ENCODE peak calls at places on chromosomes 16 and 17, in five cellular contexts. One of them, this sample, is unnamed.

GRCh38 chr17:66966529-66967418 is 2.3 kb downstream of the CACNG4 start:
- DNase-seq in HCT116: no peak
- DNase-seq in body of pancreas: no peak
- DNase-seq in uterus: no peak
- DNase-seq in ovary: no peak
- DNase-seq in this sample: no peak

GRCh38 chr17:69528035-69528434 is 113.5 kb downstream of the MAP2K6 start:
- DNase-seq in ovary: no peak
- DNase-seq in body of pancreas: no peak
- DNase-seq in HCT116: no peak
- DNase-seq in uterus: no peak
- DNase-seq in this sample: no peak

GRCh38 chr16:47413041-47413440 is 47.8 kb downstream of the ITFG1 start:
- DNase-seq in uterus: no peak
- DNase-seq in body of pancreas: no peak
- DNase-seq in ovary: no peak
- DNase-seq in HCT116: no peak
- DNase-seq in this sample: no peak

GRCh38 chr17:19417611-19418010 is 6.6 kb downstream of the RNF112 start:
- DNase-seq in uterus: no peak
- DNase-seq in body of pancreas: no peak
- DNase-seq in ovary: no peak
- DNase-seq in HCT116: no peak
- DNase-seq in this sample: no peak

GRCh38 chr17:17258998-17259397 is 22.0 kb upstream of the FLCN start:
- DNase-seq in ovary: no peak
- DNase-seq in body of pancreas: no peak
- DNase-seq in uterus: no peak
- DNase-seq in HCT116: no peak
- DNase-seq in this sample: no peak

GRCh38 chr16:89297870-89298545 is 80.5 kb downstream of the ZNF778 start:
- DNase-seq in uterus: no peak
- DNase-seq in body of pancreas: no peak
- DNase-seq in ovary: no peak
- DNase-seq in HCT116: no peak
- DNase-seq in this sample: no peak

GRCh38 chr17:37162800-37163199 is 213.0 kb upstream of the C17orf78 start:
- DNase-seq in HCT116: no peak
- DNase-seq in ovary: no peak
- DNase-seq in uterus: no peak
- DNase-seq in body of pancreas: no peak
- DNase-seq in this sample: no peak

GRCh38 chr17:11768106-11768505 is 169.8 kb downstream of the DNAH9 start:
- DNase-seq in body of pancreas: no peak
- DNase-seq in HCT116: no peak
- DNase-seq in uterus: no peak
- DNase-seq in ovary: no peak
- DNase-seq in this sample: no peak

GRCh38 chr16:84416407-84417321 is 48.3 kb downstream of the ATP2C2 start:
- DNase-seq in uterus: no peak
- DNase-seq in body of pancreas: no peak
- DNase-seq in HCT116: no peak
- DNase-seq in ovary: no peak
- DNase-seq in this sample: no peak

GRCh38 chr16:66508261-66508913 is 41.5 kb downstream of the TK2 start:
- DNase-seq in ovary: peak
- DNase-seq in uterus: peak
- DNase-seq in HCT116: no peak
- DNase-seq in body of pancreas: peak
- DNase-seq in this sample: peak

GRCh38 chr17:43784068-43784467 is 3.8 kb downstream of the CFAP97D1 start:
- DNase-seq in body of pancreas: no peak
- DNase-seq in ovary: no peak
- DNase-seq in uterus: no peak
- DNase-seq in HCT116: no peak
- DNase-seq in this sample: no peak

GRCh38 chr16:67718668-67719047 is 458 bp downstream of the GFOD2 start:
- DNase-seq in ovary: no peak
- DNase-seq in body of pancreas: no peak
- DNase-seq in HCT116: no peak
- DNase-seq in uterus: no peak
- DNase-seq in this sample: no peak

GRCh38 chr17:14471052-14471451 is 170.2 kb downstream of the HS3ST3B1 start:
- DNase-seq in uterus: no peak
- DNase-seq in body of pancreas: no peak
- DNase-seq in HCT116: no peak
- DNase-seq in ovary: peak
- DNase-seq in this sample: no peak

GRCh38 chr16:35187665-35188225 is 1728.3 kb downstream of the TP53TG3F start:
- DNase-seq in body of pancreas: no peak
- DNase-seq in ovary: no peak
- DNase-seq in HCT116: no peak
- DNase-seq in uterus: no peak
- DNase-seq in this sample: no peak

GRCh38 chr17:74332763-74333220 is 6.8 kb downstream of the KIF19 start:
- DNase-seq in ovary: no peak
- DNase-seq in uterus: no peak
- DNase-seq in HCT116: no peak
- DNase-seq in body of pancreas: no peak
- DNase-seq in this sample: no peak

GRCh38 chr17:15092762-15093161 is 172.4 kb downstream of the PMP22 start:
- DNase-seq in uterus: no peak
- DNase-seq in HCT116: no peak
- DNase-seq in body of pancreas: no peak
- DNase-seq in ovary: no peak
- DNase-seq in this sample: no peak

GRCh38 chr16:9092963-9093477 is 1.6 kb downstream of the HAPSTR1 start:
- DNase-seq in ovary: peak
- DNase-seq in HCT116: no peak
- DNase-seq in uterus: peak
- DNase-seq in body of pancreas: peak
- DNase-seq in this sample: peak

GRCh38 chr17:30928584-30928983 is 6.8 kb downstream of the ADAP2 start:
- DNase-seq in uterus: no peak
- DNase-seq in ovary: no peak
- DNase-seq in body of pancreas: no peak
- DNase-seq in HCT116: no peak
- DNase-seq in this sample: no peak

GRCh38 chr17:50920891-50921595 is 54.9 kb upstream of the TOB1 start:
- DNase-seq in ovary: no peak
- DNase-seq in body of pancreas: no peak
- DNase-seq in HCT116: no peak
- DNase-seq in uterus: no peak
- DNase-seq in this sample: no peak

GRCh38 chr17:15963670-15964110 is 18.8 kb downstream of the ADORA2B start:
- DNase-seq in body of pancreas: no peak
- DNase-seq in HCT116: peak
- DNase-seq in uterus: no peak
- DNase-seq in ovary: no peak
- DNase-seq in this sample: no peak

GRCh38 chr17:57071991-57072944 is 12.8 kb upstream of the AKAP1 start:
- DNase-seq in body of pancreas: no peak
- DNase-seq in uterus: no peak
- DNase-seq in ovary: no peak
- DNase-seq in HCT116: no peak
- DNase-seq in this sample: no peak

GRCh38 chr17:73838815-73839214 is 194.6 kb upstream of the SDK2 start:
- DNase-seq in body of pancreas: no peak
- DNase-seq in HCT116: no peak
- DNase-seq in ovary: no peak
- DNase-seq in uterus: no peak
- DNase-seq in this sample: no peak

GRCh38 chr16:89120921-89121351 is 27.3 kb downstream of the ACSF3 start:
- DNase-seq in uterus: no peak
- DNase-seq in body of pancreas: no peak
- DNase-seq in HCT116: no peak
- DNase-seq in ovary: peak
- DNase-seq in this sample: no peak

GRCh38 chr16:12267491-12267890 is 291.0 kb downstream of the SNX29 start:
- DNase-seq in HCT116: no peak
- DNase-seq in body of pancreas: no peak
- DNase-seq in uterus: no peak
- DNase-seq in ovary: peak
- DNase-seq in this sample: no peak

GRCh38 chr17:1746975-1747543 is 4.4 kb downstream of the SERPINF2 start:
- DNase-seq in body of pancreas: no peak
- DNase-seq in HCT116: no peak
- DNase-seq in uterus: peak
- DNase-seq in ovary: peak
- DNase-seq in this sample: peak

GRCh38 chr17:30477758-30478115 is 529 bp downstream of the GOSR1 start:
- DNase-seq in ovary: no peak
- DNase-seq in body of pancreas: no peak
- DNase-seq in uterus: no peak
- DNase-seq in HCT116: no peak
- DNase-seq in this sample: no peak

GRCh38 chr17:73801455-73802100 is 157.3 kb upstream of the SDK2 start:
- DNase-seq in ovary: no peak
- DNase-seq in HCT116: no peak
- DNase-seq in body of pancreas: no peak
- DNase-seq in uterus: no peak
- DNase-seq in this sample: peak

GRCh38 chr16:83685615-83686165 is 122.1 kb upstream of the HSBP1 start:
- DNase-seq in ovary: no peak
- DNase-seq in HCT116: no peak
- DNase-seq in uterus: no peak
- DNase-seq in body of pancreas: no peak
- DNase-seq in this sample: no peak

GRCh38 chr16:11726008-11726407 is 16.6 kb downstream of the TXNDC11 start:
- DNase-seq in body of pancreas: peak
- DNase-seq in HCT116: no peak
- DNase-seq in uterus: no peak
- DNase-seq in ovary: no peak
- DNase-seq in this sample: no peak

GRCh38 chr17:7844292-7845154 is 10.3 kb upstream of the TMEM88 start:
- DNase-seq in body of pancreas: peak
- DNase-seq in uterus: peak
- DNase-seq in ovary: peak
- DNase-seq in HCT116: peak
- DNase-seq in this sample: peak

GRCh38 chr17:82957961-82958491 is 118.2 kb upstream of the ZNF750 start:
- DNase-seq in uterus: no peak
- DNase-seq in ovary: peak
- DNase-seq in body of pancreas: no peak
- DNase-seq in HCT116: no peak
- DNase-seq in this sample: no peak

GRCh38 chr17:69967910-69968411 is 107.1 kb upstream of the KCNJ16 start:
- DNase-seq in uterus: no peak
- DNase-seq in body of pancreas: no peak
- DNase-seq in HCT116: no peak
- DNase-seq in ovary: no peak
- DNase-seq in this sample: no peak

GRCh38 chr17:76124582-76125390 is 16.3 kb downstream of the FOXJ1 start:
- DNase-seq in HCT116: no peak
- DNase-seq in body of pancreas: no peak
- DNase-seq in ovary: no peak
- DNase-seq in uterus: no peak
- DNase-seq in this sample: no peak

GRCh38 chr16:72247821-72248253 is 75.9 kb upstream of the PMFBP1 start:
- DNase-seq in ovary: no peak
- DNase-seq in body of pancreas: peak
- DNase-seq in uterus: no peak
- DNase-seq in HCT116: no peak
- DNase-seq in this sample: no peak

GRCh38 chr17:40369923-40370322 is 5.4 kb upstream of the GJD3 start:
- DNase-seq in body of pancreas: no peak
- DNase-seq in HCT116: no peak
- DNase-seq in uterus: no peak
- DNase-seq in ovary: no peak
- DNase-seq in this sample: peak

GRCh38 chr17:6488008-6488539 is 43.8 kb downstream of the PIMREG start:
- DNase-seq in HCT116: no peak
- DNase-seq in body of pancreas: no peak
- DNase-seq in uterus: no peak
- DNase-seq in ovary: no peak
- DNase-seq in this sample: no peak
- TF ChIP-seq POLR2A in HCT116: no peak
- TF ChIP-seq POLR2A in body of pancreas: no peak
- TF ChIP-seq POLR2A in uterus: no peak
- TF ChIP-seq POLR2A in ovary: no peak
- TF ChIP-seq POLR2A in this sample: no peak

DNA sequence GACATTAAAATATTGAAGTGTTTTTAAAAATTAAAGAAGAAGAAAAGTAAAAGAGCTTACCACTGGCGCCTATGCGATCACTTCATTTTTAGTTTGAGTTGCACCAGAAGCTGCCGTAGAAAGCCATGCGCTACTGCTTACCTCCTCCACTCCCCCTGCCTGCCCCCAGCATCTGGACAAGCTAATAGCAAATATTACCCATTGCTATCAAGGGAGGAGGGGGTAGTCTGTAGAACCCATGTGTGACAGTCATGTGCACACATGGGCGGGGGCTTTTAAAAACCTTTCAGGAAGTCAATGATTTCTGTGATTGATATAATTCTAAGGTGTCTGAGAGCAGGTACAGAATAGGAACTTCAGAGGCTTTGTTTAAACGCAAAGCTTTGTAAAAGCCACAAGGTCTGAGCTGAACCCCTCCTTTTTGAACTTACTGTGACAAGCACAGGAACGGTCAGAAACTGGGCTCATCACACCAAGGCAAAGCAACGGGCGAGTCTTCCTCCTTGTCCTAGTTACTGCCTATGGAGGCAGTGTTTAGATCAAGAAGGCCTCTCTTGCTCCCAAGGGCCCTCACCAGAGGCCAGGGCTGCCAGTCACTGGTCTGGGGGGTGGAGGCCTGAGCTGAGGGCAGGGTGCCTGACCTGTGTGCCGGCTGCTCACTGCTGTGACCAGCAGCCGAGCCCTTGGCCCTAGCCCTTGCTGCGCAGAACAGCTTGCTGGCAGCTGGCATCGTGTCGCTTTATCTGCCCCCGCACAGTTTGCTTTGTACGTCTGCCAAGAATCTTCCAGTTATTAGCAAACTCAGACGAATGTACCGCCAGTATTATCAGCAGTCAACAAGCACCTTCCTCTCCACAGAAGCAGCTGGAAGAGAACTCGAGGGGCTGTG is 15.0 kb downstream of the GINS2 start:
- DNase-seq in uterus: no peak
- DNase-seq in HCT116: no peak
- DNase-seq in body of pancreas: peak
- DNase-seq in ovary: peak
- DNase-seq in this sample: no peak
- TF ChIP-seq CTCF in uterus: no peak
- TF ChIP-seq CTCF in HCT116: no peak
- TF ChIP-seq CTCF in body of pancreas: no peak
- TF ChIP-seq CTCF in ovary: no peak
- TF ChIP-seq CTCF in this sample: no peak

GRCh38 chr16:87826798-87827587 is 42.3 kb downstream of the SLC7A5 start:
- DNase-seq in uterus: no peak
- DNase-seq in ovary: no peak
- DNase-seq in body of pancreas: no peak
- DNase-seq in HCT116: no peak
- DNase-seq in this sample: no peak
- TF ChIP-seq POLR2A in uterus: no peak
- TF ChIP-seq POLR2A in ovary: no peak
- TF ChIP-seq POLR2A in body of pancreas: no peak
- TF ChIP-seq POLR2A in HCT116: no peak
- TF ChIP-seq POLR2A in this sample: no peak

GRCh38 chr16:28202147-28202746 is 9.5 kb downstream of the XPO6 start:
- DNase-seq in uterus: no peak
- DNase-seq in body of pancreas: no peak
- DNase-seq in HCT116: no peak
- DNase-seq in ovary: no peak
- DNase-seq in this sample: no peak
- TF ChIP-seq CTCF in uterus: no peak
- TF ChIP-seq CTCF in body of pancreas: no peak
- TF ChIP-seq CTCF in HCT116: peak
- TF ChIP-seq CTCF in ovary: no peak
- TF ChIP-seq CTCF in this sample: no peak